ENCODE peak calls at places on chromosomes 12 and 14, in eight cellular contexts. Z, G, J, V, A, F, C and Y are unnamed samples.

GRCh38 chr12:45674583-45674982 is 54.9 kb upstream of the ARID2 start:
- DNase-seq in V (peak), J (peak), A (peak), Z (peak), G (no peak), F (no peak), C (peak), Y (peak)

GRCh38 chr12:57592551-57593165 is 1.7 kb downstream of the PIP4K2C start:
- DNase-seq in J (no peak), V (no peak), F (no peak), Z (no peak), G (no peak), C (no peak), A (peak), Y (no peak)

GRCh38 chr12:11723993-11724392 is 74.5 kb downstream of the ETV6 start:
- DNase-seq in G (no peak), A (no peak), C (no peak), Z (no peak), F (no peak), V (no peak), J (peak), Y (no peak)

GRCh38 chr12:130013771-130014484 is 110.1 kb upstream of the TMEM132D start:
- DNase-seq in G (peak), C (no peak), Z (peak), F (no peak), V (no peak), J (peak), A (peak), Y (peak)

GRCh38 chr12:80352476-80352875 is 91.6 kb upstream of the PTPRQ start:
- DNase-seq in C (no peak), F (no peak), G (no peak), Z (peak), A (peak), J (no peak), V (no peak), Y (no peak)

GRCh38 chr12:9687228-9687627 is 17.7 kb downstream of the CLEC2D start:
- DNase-seq in J (no peak), F (peak), C (no peak), V (no peak), A (no peak), G (peak), Z (peak), Y (no peak)

GRCh38 chr12:122963928-122964240 is 2.4 kb downstream of the ABCB9 start:
- DNase-seq in Z (no peak), G (peak), F (no peak), V (no peak), C (peak), A (no peak), J (peak), Y (no peak)

GRCh38 chr14:77143071-77143470 is 1.5 kb upstream of the ZDHHC22 start:
- DNase-seq in C (no peak), V (no peak), G (no peak), F (no peak), J (no peak), A (no peak), Z (no peak), Y (no peak)

GRCh38 chr14:34650786-34651584 is 21.0 kb upstream of the SNX6 start:
- DNase-seq in Z (peak), A (peak), C (no peak), V (no peak), G (no peak), F (peak), J (peak), Y (no peak)

GRCh38 chr14:97066068-97066899 is 269.1 kb downstream of the VRK1 start:
- DNase-seq in C (no peak), Z (no peak), A (no peak), V (no peak), J (no peak), F (no peak), G (no peak), Y (no peak)

GRCh38 chr12:94761559-94761958 is 111.2 kb upstream of the TMCC3 start:
- DNase-seq in A (peak), F (peak), C (no peak), V (no peak), G (no peak), Z (peak), J (no peak), Y (no peak)

GRCh38 chr14:73785834-73786631 is 65.6 kb upstream of the PTGR2 start:
- DNase-seq in A (peak), G (peak), Z (peak), C (peak), J (peak), F (peak), V (peak), Y (peak)

GRCh38 chr12:53972152-53972702 is 699 bp upstream of the HOXC11 start:
- DNase-seq in Z (no peak), J (no peak), C (no peak), G (no peak), V (no peak), A (peak), F (no peak), Y (no peak)

GRCh38 chr12:81170072-81170471 is 92.2 kb downstream of the ACSS3 start:
- DNase-seq in J (no peak), A (peak), V (no peak), F (no peak), Z (peak), C (no peak), G (no peak), Y (no peak)

GRCh38 chr14:52268191-52269061 is 928 bp downstream of the PTGDR start:
- DNase-seq in G (peak), C (peak), F (no peak), V (peak), Z (no peak), J (no peak), A (no peak), Y (no peak)

GRCh38 chr14:73173092-73173735 is 36.9 kb downstream of the PSEN1 start:
- DNase-seq in J (no peak), F (peak), G (no peak), V (no peak), Z (peak), C (no peak), A (peak), Y (no peak)

GRCh38 chr12:117699575-117699974 is 269.2 kb downstream of the KSR2 start:
- DNase-seq in J (no peak), V (no peak), G (no peak), C (no peak), Z (no peak), A (no peak), F (no peak), Y (no peak)

GRCh38 chr14:70809238-70810214 is at the start of gene MAP3K9:
- DNase-seq in C (peak), A (peak), Z (peak), F (peak), J (peak), G (peak), V (peak), Y (peak)

GRCh38 chr12:111438501-111438900 is 32.8 kb downstream of the SH2B3 start:
- DNase-seq in A (peak), G (no peak), Z (peak), C (no peak), J (peak), F (no peak), V (no peak), Y (peak)

GRCh38 chr12:16607895-16608294 is 1.9 kb upstream of the LMO3 start:
- DNase-seq in G (no peak), J (peak), Z (no peak), F (no peak), V (no peak), C (peak), A (no peak), Y (no peak)

GRCh38 chr12:52080403-52081201 is 1.1 kb downstream of the SMIM41 start:
- DNase-seq in G (no peak), J (no peak), F (no peak), C (no peak), A (no peak), V (no peak), Z (no peak), Y (no peak)

GRCh38 chr14:54108481-54109471 is 152.2 kb upstream of the BMP4 start:
- DNase-seq in J (no peak), A (peak), V (no peak), C (no peak), G (no peak), Z (peak), F (peak), Y (no peak)

GRCh38 chr14:69772082-69773017 is 5.4 kb downstream of the SRSF5 start:
- DNase-seq in A (no peak), F (no peak), C (no peak), V (no peak), J (no peak), Z (no peak), G (no peak), Y (no peak)

GRCh38 chr12:65958456-65958855 is 134.2 kb downstream of the HMGA2 start:
- DNase-seq in Z (no peak), G (no peak), A (peak), C (no peak), V (no peak), J (peak), F (no peak), Y (no peak)

DNA sequence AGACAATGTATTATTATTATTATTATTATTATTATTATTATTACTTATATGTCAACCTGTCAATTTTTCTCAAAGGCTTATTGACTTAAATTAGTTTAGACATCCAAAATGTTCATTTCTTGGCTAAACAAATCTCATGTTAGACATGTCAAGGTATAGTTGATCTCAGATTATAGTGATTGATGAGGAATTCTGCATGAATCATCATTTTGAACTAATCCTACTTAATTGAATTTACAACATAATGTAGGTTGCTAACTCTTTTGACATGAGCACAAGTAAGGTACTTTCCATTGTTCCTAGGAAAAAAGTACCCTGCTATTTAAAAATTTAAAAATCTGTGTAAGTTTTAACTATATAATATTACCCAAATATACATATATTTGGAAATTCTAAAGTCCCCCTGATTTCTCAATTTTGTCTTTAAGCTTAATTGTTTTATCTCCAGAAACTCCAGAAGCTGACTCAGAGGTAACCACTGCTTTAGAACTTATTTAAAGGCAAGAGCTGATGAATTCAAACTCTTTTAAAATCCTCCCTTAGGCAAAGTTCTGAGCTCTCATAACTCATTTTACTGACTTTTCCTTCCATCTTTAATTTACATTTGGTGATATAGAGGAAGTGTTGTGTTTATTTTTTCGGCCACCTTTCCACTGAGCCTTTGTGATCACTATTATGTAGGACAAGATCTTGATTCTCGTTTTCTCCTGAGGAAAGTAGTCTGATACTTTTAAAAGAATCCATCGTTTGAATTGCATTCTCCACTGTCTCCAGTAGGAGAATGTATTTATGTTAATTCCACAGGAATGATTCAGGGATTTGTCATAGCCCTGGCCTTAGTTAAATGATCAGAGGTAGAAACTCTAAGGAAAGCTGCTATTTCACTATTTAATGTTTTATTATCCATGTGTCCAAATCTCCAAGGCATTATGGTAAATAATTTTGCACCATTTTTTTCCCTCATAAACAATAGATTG is 1304.5 kb downstream of the AACS start:
- DNase-seq in G (no peak), J (no peak), V (no peak), C (no peak), F (no peak), Z (no peak), A (peak), Y (no peak)
- TF ChIP-seq CTCF in G (no peak), J (no peak), V (no peak), C (no peak), F (no peak), Z (no peak), A (peak), Y (no peak)

GRCh38 chr14:35879141-35879648 is 53.1 kb downstream of the BRMS1L start:
- DNase-seq in V (no peak), Z (no peak), J (no peak), A (no peak), C (no peak), G (no peak), F (no peak), Y (no peak)
- H3K27ac ChIP-seq in V (peak), Z (peak), J (no peak), A (no peak), C (peak), G (no peak), F (no peak), Y (no peak)

GRCh38 chr14:68549966-68550705 is 242.7 kb downstream of the ZFP36L1 start:
- DNase-seq in G (no peak), F (no peak), Z (no peak), C (no peak), A (no peak), J (no peak), V (no peak), Y (no peak)
- TF ChIP-seq CTCF in G (no peak), F (no peak), Z (no peak), C (no peak), A (no peak), J (no peak), V (no peak), Y (no peak)

DNA sequence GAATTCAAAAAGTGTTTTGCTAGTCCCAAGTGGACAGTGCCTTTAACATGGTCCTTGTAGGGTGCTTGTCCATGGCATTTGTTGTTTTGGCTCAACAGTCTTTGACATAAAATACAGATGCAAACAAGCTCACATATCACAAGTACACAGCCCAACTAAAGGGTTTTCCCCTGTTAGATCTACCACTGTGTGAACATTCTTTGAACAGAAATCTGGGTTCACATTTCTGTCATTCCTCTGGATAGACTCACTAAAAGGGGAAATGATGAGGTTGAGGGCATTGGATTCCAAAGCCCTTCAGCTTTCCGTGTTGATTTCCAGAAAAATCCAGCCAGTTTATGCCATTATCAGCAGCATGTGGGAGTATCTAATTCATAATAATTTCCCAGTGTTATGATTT is 54.1 kb downstream of the EP400 start:
- DNase-seq in A (no peak), V (no peak), G (no peak), J (no peak), Z (peak), C (no peak), F (no peak), Y (no peak)
- H3K27ac ChIP-seq in A (no peak), V (no peak), G (no peak), J (no peak), Z (peak), C (no peak), F (no peak), Y (no peak)